ENCODE peak calls at places on chromosomes 4 and X, in four cellular contexts. S is neuronal stem cell, V is mesenchymal stem cell, M is H9. H is an unnamed sample.

GRCh38 chrX:115582871-115583729 is 22.1 kb downstream of the PLS3 start:
- DNase-seq in V (peak; percentile 39), M (peak; percentile 81), S (no peak), H (peak; percentile 64)

GRCh38 chrX:104370089-104370488 is 115.4 kb upstream of the ESX1 start:
- DNase-seq in M (peak; percentile 36), V (peak; percentile 17), S (no peak), H (peak; percentile 66)

GRCh38 chr4:85113706-85114105 is 147.2 kb upstream of the WDFY3 start:
- DNase-seq in S (no peak), V (peak; percentile 69), M (no peak), H (no peak)

GRCh38 chr4:110550260-110550659 is 72.6 kb downstream of the PITX2 start:
- DNase-seq in S (no peak), V (peak; percentile 49), M (no peak), H (no peak)

GRCh38 chr4:153115322-153116100 is 88.7 kb upstream of the TRIM2 start:
- DNase-seq in M (no peak), V (peak; percentile 84), S (no peak), H (peak; percentile 58)

GRCh38 chr4:26310264-26310663 is 10.6 kb upstream of the RBPJ start:
- DNase-seq in V (no peak), S (no peak), M (no peak), H (no peak)

GRCh38 chr4:91064157-91064853 is 937.1 kb downstream of the CCSER1 start:
- DNase-seq in S (peak; percentile 42), V (peak; percentile 80), M (no peak), H (peak; percentile 9)

GRCh38 chrX:103404225-103405008 is 28.1 kb downstream of the BEX3 start:
- DNase-seq in S (peak; percentile 59), M (peak; percentile 91), V (peak; percentile 88), H (peak; percentile 79)

GRCh38 chrX:107675823-107676555 is 47.7 kb downstream of the PRPS1 start:
- DNase-seq in S (no peak), M (no peak), V (peak; percentile 89), H (peak; percentile 20)

GRCh38 chrX:11380187-11380586 is 87.0 kb downstream of the AMELX start:
- DNase-seq in S (no peak), M (no peak), V (peak; percentile 53), H (peak; percentile 41)

GRCh38 chrX:42247241-42247640 is 323.9 kb upstream of the CASK start:
- DNase-seq in V (no peak), M (no peak), S (no peak), H (peak; percentile 3)

GRCh38 chr4:147732516-147733193 is 767 bp downstream of the ARHGAP10 start:
- DNase-seq in S (peak; percentile 35), V (peak; percentile 63), M (peak; percentile 58), H (peak; percentile 76)

GRCh38 chrX:10597871-10598270 is 22.5 kb downstream of the MID1 start:
- DNase-seq in S (no peak), V (no peak), M (no peak), H (no peak)

GRCh38 chrX:153651540-153652079 is 4.6 kb downstream of the DUSP9 start:
- DNase-seq in V (no peak), S (no peak), M (peak; percentile 35), H (no peak)

GRCh38 chrX:47245156-47245555 is 12.3 kb downstream of the USP11 start:
- DNase-seq in V (no peak), S (no peak), M (no peak), H (no peak)

GRCh38 chr4:98262431-98262830 is 1.2 kb downstream of the RAP1GDS1 start:
- DNase-seq in S (no peak), M (no peak), V (no peak), H (peak; percentile 25)

GRCh38 chr4:98261291-98262271 is at the start of gene RAP1GDS1:
- DNase-seq in V (peak; percentile 83), S (peak; percentile 35), M (peak; percentile 32), H (peak; percentile 77)

GRCh38 chr4:98260047-98260578 is 1.1 kb upstream of the RAP1GDS1 start:
- DNase-seq in V (no peak), S (no peak), M (peak; percentile 62), H (no peak)

DNA sequence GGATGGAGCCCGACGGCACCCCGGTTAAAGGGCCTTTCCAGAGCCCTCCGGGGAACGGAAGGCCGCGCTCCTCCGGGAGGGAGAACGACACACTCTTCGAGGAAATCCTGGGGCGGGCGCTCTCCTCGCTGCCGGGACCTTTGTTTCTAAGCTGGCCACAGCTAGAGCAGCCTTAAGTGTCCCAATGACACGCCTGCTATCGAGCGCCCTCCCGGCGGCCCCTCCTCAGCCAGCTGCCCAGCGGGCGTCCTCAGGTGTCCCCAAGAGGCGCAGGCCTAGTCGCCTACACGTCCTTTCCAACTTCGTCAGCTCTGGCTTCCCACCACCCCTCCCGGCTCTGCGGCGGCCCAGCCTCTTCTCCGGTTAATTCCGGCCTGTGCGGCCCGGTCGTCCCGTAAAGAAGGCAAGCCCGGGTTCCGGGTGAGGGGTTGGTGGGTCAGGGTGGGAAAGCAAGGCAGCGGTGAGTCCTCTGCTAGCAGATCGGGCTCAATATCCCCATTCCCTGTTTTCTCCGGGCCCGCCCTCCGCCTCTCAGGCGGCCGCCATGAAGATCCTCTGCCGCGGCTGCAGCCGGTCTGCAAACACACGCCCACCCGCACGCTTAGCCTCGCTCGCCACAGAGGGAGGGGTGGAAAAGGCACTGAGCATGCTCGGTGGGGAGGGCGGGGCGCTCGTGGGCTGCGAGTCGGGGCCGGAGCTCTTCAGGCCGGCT is 449 bp upstream of the RAP1GDS1 start:
- DNase-seq in S (peak; percentile 93), M (peak; percentile 93), V (peak; percentile 97), H (peak; percentile 94)
- H2BK12ac ChIP-seq in S (no peak overlapping the region), M (no peak overlapping the region), V (no peak overlapping the region), H (no peak overlapping the region)

GRCh38 chrX:67734111-67734753 is 190.4 kb downstream of the AR start:
- DNase-seq in S (no peak), M (no peak), V (no peak), H (no peak)
- H3K27me3 ChIP-seq in S (no peaks in the 10 kb centered on the region), M (no peaks in the 10 kb centered on the region), V (no peaks in the 10 kb centered on the region), H (no peaks in the 10 kb centered on the region)

GRCh38 chr4:6682862-6683590 is 10.7 kb upstream of the S100P start:
- DNase-seq in V (no peak), M (no peak), S (no peak), H (no peak)
- H2BK12ac ChIP-seq in V (no peak overlapping the region), M (no peak overlapping the region), S (peak overlapping the region; percentile 80), H (peak overlapping the region; percentile 3)

GRCh38 chr4:52420330-52420729 is 238.8 kb downstream of the USP46 start:
- DNase-seq in V (no peak), M (no peak), S (no peak), H (no peak)
- H3K27me3 ChIP-seq in V (no peaks in the 10 kb centered on the region), M (no peaks in the 10 kb centered on the region), S (no peaks in the 10 kb centered on the region), H (no peaks in the 10 kb centered on the region)